ENCODE peak calls at places on chromosomes 11 and 22, in six cellular contexts. C, O, S, U, E and I are unnamed samples.

GRCh38 chr11:27963370-27963769 is 144.6 kb downstream of the KIF18A start:
- DNase-seq in C (no peak), O (no peak), S (no peak), U (peak), E (no peak), I (no peak)

GRCh38 chr22:30705710-30706651 is 11.3 kb downstream of the OSBP2 start:
- DNase-seq in C (no peak), O (peak), S (no peak), U (peak), E (no peak), I (no peak)

GRCh38 chr22:30327864-30328345 is 1.2 kb upstream of the TBC1D10A start:
- DNase-seq in C (no peak), O (no peak), S (no peak), U (no peak), E (no peak), I (no peak)

GRCh38 chr11:23569547-23569946 is 709.3 kb upstream of the CCDC179 start:
- DNase-seq in C (peak), O (no peak), S (no peak), U (no peak), E (no peak), I (no peak)

GRCh38 chr22:27576413-27576812 is 225.1 kb downstream of the MN1 start:
- DNase-seq in C (peak), O (no peak), S (peak), U (no peak), E (no peak), I (no peak)

GRCh38 chr22:26643368-26644100 is 13.9 kb upstream of the MIAT start:
- DNase-seq in C (no peak), O (peak), S (no peak), U (no peak), E (no peak), I (no peak)

GRCh38 chr11:35554491-35555237 is 29.2 kb upstream of the PAMR1 start:
- DNase-seq in C (no peak), O (no peak), S (no peak), U (peak), E (no peak), I (no peak)

GRCh38 chr11:120108154-120108784 is 29.6 kb downstream of the TRIM29 start:
- DNase-seq in C (peak), O (peak), S (peak), U (peak), E (no peak), I (peak)

GRCh38 chr11:35393093-35393492 is 26.3 kb downstream of the SLC1A2 start:
- DNase-seq in C (no peak), O (no peak), S (no peak), U (peak), E (no peak), I (no peak)

GRCh38 chr11:123406441-123407123 is 23.5 kb upstream of the GRAMD1B start:
- DNase-seq in C (no peak), O (peak), S (no peak), U (no peak), E (no peak), I (no peak)

GRCh38 chr22:30015229-30015797 is 65.0 kb upstream of the HORMAD2 start:
- DNase-seq in C (no peak), O (no peak), S (no peak), U (peak), E (no peak), I (no peak)

GRCh38 chr11:76564400-76564799 is 106.1 kb downstream of the LRRC32 start:
- DNase-seq in C (no peak), O (no peak), S (no peak), U (no peak), E (no peak), I (no peak)

GRCh38 chr11:1565173-1565903 is 6.7 kb downstream of the DUSP8 start:
- DNase-seq in C (no peak), O (no peak), S (no peak), U (no peak), E (no peak), I (no peak)

GRCh38 chr11:61542024-61542461 is 33.5 kb downstream of the LRRC10B start:
- DNase-seq in C (no peak), O (no peak), S (no peak), U (no peak), E (no peak), I (no peak)

GRCh38 chr22:27727673-27728451 is 73.7 kb downstream of the MN1 start:
- DNase-seq in C (no peak), O (no peak), S (no peak), U (no peak), E (no peak), I (no peak)

GRCh38 chr22:33002035-33002434 is 56.1 kb downstream of the SYN3 start:
- DNase-seq in C (no peak), O (no peak), S (no peak), U (no peak), E (peak), I (no peak)

GRCh38 chr11:133078591-133079179 is 453.6 kb downstream of the OPCML start:
- DNase-seq in C (peak), O (peak), S (no peak), U (peak), E (no peak), I (no peak)

GRCh38 chr11:78039919-78040671 is 17.0 kb upstream of the KCTD14 start:
- DNase-seq in C (peak), O (peak), S (peak), U (peak), E (no peak), I (no peak)

GRCh38 chr11:75524576-75525432 is 937 bp downstream of the GDPD5 start:
- DNase-seq in C (peak), O (peak), S (no peak), U (peak), E (no peak), I (peak)

GRCh38 chr22:36737776-36738175 is 34.2 kb upstream of the CACNG2 start:
- DNase-seq in C (no peak), O (no peak), S (peak), U (no peak), E (peak), I (no peak)

GRCh38 chr11:115256326-115257197 is 247.7 kb downstream of the CADM1 start:
- DNase-seq in C (no peak), O (no peak), S (no peak), U (no peak), E (no peak), I (no peak)

GRCh38 chr22:34129691-34130486 is 209.6 kb upstream of the LARGE1 start:
- DNase-seq in C (no peak), O (no peak), S (no peak), U (no peak), E (no peak), I (no peak)

GRCh38 chr11:117748771-117749540 is 48.1 kb downstream of the DSCAML1 start:
- DNase-seq in C (no peak), O (no peak), S (no peak), U (no peak), E (no peak), I (no peak)
- H3K27ac ChIP-seq in C (no peak), O (no peak), S (no peak), U (no peak), E (no peak), I (no peak)

GRCh38 chr22:44086759-44087158 is 62.7 kb downstream of the PARVB start:
- DNase-seq in C (no peak), O (no peak), S (no peak), U (no peak), E (no peak), I (no peak)

GRCh38 chr22:44090571-44090905 is 66.4 kb downstream of the PARVB start:
- DNase-seq in C (no peak), O (no peak), S (no peak), U (no peak), E (no peak), I (no peak)

GRCh38 chr22:44089717-44090570 is 65.8 kb downstream of the PARVB start:
- DNase-seq in C (no peak), O (no peak), S (no peak), U (no peak), E (no peak), I (no peak)

GRCh38 chr22:44091021-44091721 is 67.1 kb downstream of the PARVB start:
- DNase-seq in C (no peak), O (peak), S (no peak), U (peak), E (no peak), I (peak)

DNA sequence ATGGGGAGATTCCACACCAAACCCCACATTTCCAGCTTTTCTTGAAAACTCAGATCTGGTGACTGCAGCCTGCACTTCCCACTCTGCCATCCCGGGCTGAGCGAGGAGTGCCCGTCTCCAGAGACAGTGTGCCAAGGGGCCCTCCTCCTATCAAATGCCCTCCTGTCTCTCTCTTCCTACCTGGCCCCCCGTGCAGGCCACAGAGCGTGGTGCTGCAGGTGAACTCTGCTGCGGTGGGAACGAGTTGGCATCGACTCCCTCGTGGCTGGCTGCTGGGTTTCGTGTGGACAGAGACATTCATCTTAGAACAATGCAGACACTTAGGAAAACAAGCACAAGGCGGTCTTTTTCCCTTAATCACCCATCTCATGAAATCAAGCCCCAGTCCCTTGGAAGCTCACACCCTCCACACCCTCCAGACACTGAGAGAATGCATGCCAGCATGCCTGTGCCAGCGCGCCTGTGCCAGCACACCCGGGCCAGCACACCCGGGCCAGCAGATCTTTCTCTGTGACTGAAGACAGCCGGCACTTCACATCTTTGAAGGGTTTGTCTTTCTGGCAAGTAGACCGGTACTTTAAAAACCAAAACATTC is 65.0 kb downstream of the PARVB start:
- DNase-seq in C (no peak), O (no peak), S (peak), U (peak), E (peak), I (no peak)
- H3K27ac ChIP-seq in C (no peak), O (no peak), S (peak), U (no peak), E (peak), I (no peak)

GRCh38 chr22:45211435-45211834 is 29.3 kb downstream of the KIAA0930 start:
- DNase-seq in C (no peak), O (no peak), S (no peak), U (no peak), E (no peak), I (no peak)

GRCh38 chr22:45208993-45209838 is 31.5 kb downstream of the KIAA0930 start:
- DNase-seq in C (peak), O (no peak), S (no peak), U (peak), E (no peak), I (peak)

GRCh38 chr22:45210577-45211431 is 29.9 kb downstream of the KIAA0930 start:
- DNase-seq in C (no peak), O (no peak), S (no peak), U (no peak), E (no peak), I (no peak)

GRCh38 chr22:45208696-45208992 is 32.0 kb downstream of the KIAA0930 start:
- DNase-seq in C (no peak), O (no peak), S (no peak), U (no peak), E (no peak), I (no peak)

GRCh38 chr22:45210174-45210573 is 30.5 kb downstream of the KIAA0930 start:
- DNase-seq in C (no peak), O (no peak), S (no peak), U (no peak), E (no peak), I (no peak)
- H3K27ac ChIP-seq in C (no peak), O (no peak), S (no peak), U (no peak), E (no peak), I (no peak)

GRCh38 chr22:44305455-44305854 is 7.3 kb downstream of the SHISAL1 start:
- DNase-seq in C (no peak), O (no peak), S (no peak), U (no peak), E (no peak), I (no peak)

GRCh38 chr22:44305888-44306287 is 6.9 kb downstream of the SHISAL1 start:
- DNase-seq in C (no peak), O (no peak), S (no peak), U (no peak), E (no peak), I (no peak)

GRCh38 chr22:44304354-44304753 is 8.4 kb downstream of the SHISAL1 start:
- DNase-seq in C (no peak), O (no peak), S (no peak), U (peak), E (no peak), I (no peak)

GRCh38 chr22:44307509-44308169 is 5.1 kb downstream of the SHISAL1 start:
- DNase-seq in C (no peak), O (no peak), S (no peak), U (peak), E (no peak), I (no peak)

GRCh38 chr22:44304906-44305305 is 7.8 kb downstream of the SHISAL1 start:
- DNase-seq in C (no peak), O (no peak), S (no peak), U (no peak), E (no peak), I (no peak)
- H3K27ac ChIP-seq in C (no peak), O (no peak), S (no peak), U (no peak), E (no peak), I (no peak)

GRCh38 chr11:18408558-18409242 is 3.4 kb upstream of the LDHC start:
- DNase-seq in C (no peak), O (no peak), S (no peak), U (no peak), E (no peak), I (no peak)
- H3K27ac ChIP-seq in C (no peak), O (no peak), S (no peak), U (no peak), E (peak), I (no peak)

GRCh38 chr11:2761131-2762030 is 61.6 kb upstream of the KCNQ1OT1 start:
- DNase-seq in C (no peak), O (no peak), S (no peak), U (no peak), E (no peak), I (no peak)

GRCh38 chr11:2760196-2760871 is 60.5 kb upstream of the KCNQ1OT1 start:
- DNase-seq in C (no peak), O (no peak), S (no peak), U (no peak), E (no peak), I (no peak)

GRCh38 chr11:2762031-2762380 is 62.2 kb upstream of the KCNQ1OT1 start:
- DNase-seq in C (no peak), O (no peak), S (no peak), U (no peak), E (no peak), I (no peak)

GRCh38 chr11:2763939-2764338 is 64.1 kb upstream of the KCNQ1OT1 start:
- DNase-seq in C (peak), O (no peak), S (no peak), U (no peak), E (no peak), I (no peak)

DNA sequence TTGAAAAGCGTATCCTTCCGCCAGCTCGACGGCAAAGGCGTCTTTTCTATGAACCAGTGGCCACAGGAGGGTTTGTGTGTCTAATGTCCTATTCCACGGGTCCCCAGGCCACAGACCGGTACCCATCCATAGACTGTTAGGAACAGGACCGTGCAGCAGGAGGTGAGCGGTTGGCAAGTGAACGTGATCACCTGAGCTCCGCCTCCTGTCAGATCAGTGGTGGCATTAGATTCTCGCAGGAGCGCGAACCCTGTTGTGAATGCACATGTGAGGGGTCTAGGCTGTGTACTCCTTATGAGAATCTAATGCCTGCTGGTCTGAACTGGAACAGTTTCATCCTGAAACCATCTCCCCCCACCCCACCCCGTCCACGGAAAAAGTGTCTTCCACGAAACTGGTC is 62.7 kb upstream of the KCNQ1OT1 start:
- DNase-seq in C (no peak), O (no peak), S (no peak), U (no peak), E (no peak), I (no peak)
- H3K27ac ChIP-seq in C (no peak), O (no peak), S (no peak), U (no peak), E (no peak), I (no peak)